ENCODE peak calls at places on chromosomes 7 and 10, in seven cellular contexts. A is activated CD4-positive, alpha-beta T cell treated with anti-CD3 and anti-CD28 coated beads, Interleukin-2, amount 10 ng/mL, durations not matched to agents 7 days and 5 days; I is stimulated activated CD4-positive, alpha-beta T cell treated with anti-CD3 and anti-CD28 coated beads, Interleukin-1b, Interleukin-23, amount 100 ng/mL, for 24 hours; Y is A172; F is GM13977; J is NCI-H1417 treated with DMSO at 0.1 percent for 48 hours; S is PC-9. K is an unnamed sample.

GRCh38 chr7:36215017-36215621 is 62.1 kb downstream of the EEPD1 start:
- DNase-seq in A (no peak), J (no peak), I (no peak), F (no peak), S (no peak), Y (no peak), K (no peak)

GRCh38 chr7:123628829-123629228 is 26.8 kb upstream of the LMOD2 start:
- DNase-seq in J (no peak), A (no peak), S (no peak), Y (no peak), I (no peak), F (no peak), K (no peak)

GRCh38 chr10:128474571-128474970 is 348.3 kb upstream of the MKI67 start:
- DNase-seq in I (no peak), A (no peak), S (no peak), F (no peak), Y (no peak), J (no peak), K (no peak)

GRCh38 chr7:192701-193536 is 548 bp downstream of the FAM20C start:
- DNase-seq in F (no peak), A (no peak), Y (no peak), I (no peak), J (no peak), S (peak), K (no peak)

GRCh38 chr7:69782917-69783684 is 184.8 kb downstream of the AUTS2 start:
- DNase-seq in I (no peak), A (no peak), F (no peak), J (no peak), Y (no peak), S (no peak), K (no peak)

GRCh38 chr7:2560175-2560695 is 1.5 kb downstream of the IQCE start:
- DNase-seq in A (no peak), I (no peak), S (no peak), F (no peak), J (no peak), Y (no peak), K (no peak)

GRCh38 chr10:12390733-12391132 is 41.4 kb downstream of the CAMK1D start:
- DNase-seq in Y (no peak), F (no peak), A (no peak), I (no peak), S (no peak), J (no peak), K (no peak)

GRCh38 chr10:130179640-130180039 is 43.4 kb downstream of the GLRX3 start:
- DNase-seq in F (no peak), A (peak), I (no peak), S (no peak), J (no peak), Y (peak), K (peak)

GRCh38 chr7:156504687-156505545 is 135.7 kb upstream of the RNF32 start:
- DNase-seq in J (no peak), Y (no peak), S (peak), A (no peak), I (no peak), F (no peak), K (peak)

GRCh38 chr10:13707156-13707881 is 120.6 kb downstream of the PRPF18 start:
- DNase-seq in A (peak), Y (peak), J (no peak), S (peak), I (no peak), F (peak), K (no peak)

GRCh38 chr10:133394801-133395221 is 854 bp downstream of the MTG1 start:
- DNase-seq in I (no peak), A (no peak), F (no peak), S (no peak), Y (no peak), J (no peak), K (no peak)